ENCODE peak calls at places on chromosomes 16 and 17, in seven cellular contexts. T, X, R, K, N, M and D are unnamed samples.
A peak's percentile ranks its signal among the peaks of the same experiment; 100 is the strongest.

GRCh38 chr17:7439462-7440112 is at the start of gene FGF11:
- DNase-seq in T (no peak), X (no peak), R (no peak), K (no peak), N (no peak), M (no peak), D (no peak)

GRCh38 chr17:73625006-73625405 is 19.2 kb downstream of the SDK2 start:
- DNase-seq in T (no peak), X (no peak), R (no peak), K (peak; percentile 85), N (no peak), M (no peak), D (no peak)

GRCh38 chr17:75758131-75758905 is 6.7 kb downstream of the GALK1 start:
- DNase-seq in T (no peak), X (no peak), R (peak; percentile 73), K (no peak), N (no peak), M (no peak), D (no peak)

GRCh38 chr17:39174907-39175694 is 9.1 kb upstream of the ARL5C start:
- DNase-seq in T (peak; percentile 79), X (peak; percentile 70), R (peak; percentile 94), K (no peak), N (peak; percentile 87), M (peak; percentile 72), D (peak; percentile 65)

GRCh38 chr17:19331134-19331533 is 31.4 kb downstream of the B9D1 start:
- DNase-seq in T (no peak), X (peak; percentile 80), R (no peak), K (peak; percentile 41), N (no peak), M (no peak), D (no peak)

GRCh38 chr17:62101090-62101489 is 36.0 kb upstream of the MED13 start:
- DNase-seq in T (no peak), X (no peak), R (no peak), K (no peak), N (no peak), M (no peak), D (no peak)

GRCh38 chr16:77553130-77553529 is 118.3 kb upstream of the ADAMTS18 start:
- DNase-seq in T (no peak), X (no peak), R (no peak), K (no peak), N (no peak), M (no peak), D (no peak)

GRCh38 chr16:71499775-71500364 is 10.7 kb upstream of the ZNF19 start:
- DNase-seq in T (no peak), X (peak; percentile 75), R (no peak), K (no peak), N (peak; percentile 48), M (peak; percentile 36), D (peak; percentile 47)

GRCh38 chr17:39208136-39208535 is 8.1 kb downstream of the RPL19 start:
- DNase-seq in T (no peak), X (no peak), R (no peak), K (no peak), N (no peak), M (no peak), D (no peak)

GRCh38 chr17:27571563-27572129 is 59.3 kb upstream of the LGALS9 start:
- DNase-seq in T (no peak), X (no peak), R (no peak), K (no peak), N (no peak), M (no peak), D (no peak)
- H3K4me1 ChIP-seq in T (peaks cover 58% of the 10 kb centered on the region), X (no peaks in the 10 kb centered on the region), R (no peaks in the 10 kb centered on the region), K (no peaks in the 10 kb centered on the region), N (peaks cover 3% of the 10 kb centered on the region), M (peaks cover 4% of the 10 kb centered on the region), D (peaks cover 10% of the 10 kb centered on the region)

DNA sequence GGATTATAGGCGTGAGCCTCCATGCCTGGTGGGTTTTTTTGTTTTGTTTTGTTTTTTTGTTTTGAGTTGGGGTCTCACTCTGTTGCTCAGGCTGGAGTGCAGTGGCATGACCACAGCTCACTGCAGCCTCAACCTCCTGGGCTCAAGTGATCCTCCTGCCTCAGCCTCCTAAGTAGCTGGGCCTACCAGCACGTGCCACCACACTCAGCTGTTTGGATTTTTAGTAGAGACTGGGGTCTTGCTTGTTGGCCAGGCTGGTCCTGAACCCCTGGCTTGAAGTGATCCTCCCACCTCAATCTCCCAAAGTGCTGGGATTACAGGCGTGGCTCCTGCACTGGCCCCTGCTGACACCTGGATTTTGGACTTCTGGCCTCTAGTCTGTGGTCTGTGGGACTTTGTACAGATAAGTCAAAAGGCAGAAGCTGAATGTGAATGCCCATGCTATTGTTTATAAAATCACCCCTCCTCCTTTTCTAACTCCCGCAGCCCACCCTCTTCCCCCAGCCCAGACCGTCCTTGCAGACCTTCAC is 5.7 kb downstream of the SNAI3 start:
- DNase-seq in T (no peak), X (no peak), R (no peak), K (no peak), N (no peak), M (no peak), D (no peak)
- H3K27me3 ChIP-seq in T (peaks cover 66% of the 10 kb centered on the region), X (peaks cover 4% of the 10 kb centered on the region), R (no peaks in the 10 kb centered on the region), K (peaks cover 56% of the 10 kb centered on the region), N (peaks cover 11% of the 10 kb centered on the region), M (no peaks in the 10 kb centered on the region), D (no peaks in the 10 kb centered on the region)

GRCh38 chr16:29729116-29729521 is 16.7 kb downstream of the C16orf54 start:
- DNase-seq in T (no peak), X (peak; percentile 56), R (peak; percentile 11), K (no peak), N (peak; percentile 36), M (no peak), D (no peak)
- H3K4me1 ChIP-seq in T (no peaks in the 10 kb centered on the region), X (no peaks in the 10 kb centered on the region), R (no peaks in the 10 kb centered on the region), K (no peaks in the 10 kb centered on the region), N (no peaks in the 10 kb centered on the region), M (peaks cover 11% of the 10 kb centered on the region), D (peaks cover 9% of the 10 kb centered on the region)

DNA sequence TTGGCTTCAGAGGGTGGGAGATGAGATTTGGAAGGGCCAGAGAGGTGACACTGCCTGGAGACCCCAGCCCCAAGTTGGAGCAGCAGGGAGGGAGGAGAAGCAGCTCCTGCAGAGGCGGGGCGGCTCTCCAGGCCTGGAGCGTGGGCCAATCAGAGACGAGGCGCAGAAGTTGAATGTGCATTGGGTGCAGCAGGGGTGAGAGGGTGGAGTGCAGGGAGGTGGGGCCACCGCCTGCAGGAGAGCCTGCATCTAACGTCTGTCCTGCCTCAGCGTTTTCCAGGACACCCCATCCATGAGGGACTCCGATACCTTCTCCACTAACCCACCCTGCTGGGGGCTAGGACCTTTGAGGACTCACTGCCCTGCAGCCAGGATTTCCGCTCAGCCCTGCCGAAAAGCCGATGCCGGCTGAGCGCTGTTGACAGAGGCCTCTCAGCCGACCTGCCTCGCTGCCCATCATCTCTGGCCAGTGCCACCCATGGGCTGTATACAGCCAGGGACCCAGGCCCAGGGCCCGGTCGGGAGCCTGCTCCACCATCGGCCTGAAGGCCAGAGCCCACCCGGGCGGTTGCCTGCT is 146.2 kb downstream of the ENGASE start:
- DNase-seq in T (no peak), X (no peak), R (no peak), K (no peak), N (peak; percentile 53), M (no peak), D (no peak)
- H3K27me3 ChIP-seq in T (peaks cover 100% of the 10 kb centered on the region), X (peaks cover 6% of the 10 kb centered on the region), R (no peaks in the 10 kb centered on the region), K (peaks cover 46% of the 10 kb centered on the region), N (no peaks in the 10 kb centered on the region), M (peaks cover 4% of the 10 kb centered on the region), D (no peaks in the 10 kb centered on the region)

DNA sequence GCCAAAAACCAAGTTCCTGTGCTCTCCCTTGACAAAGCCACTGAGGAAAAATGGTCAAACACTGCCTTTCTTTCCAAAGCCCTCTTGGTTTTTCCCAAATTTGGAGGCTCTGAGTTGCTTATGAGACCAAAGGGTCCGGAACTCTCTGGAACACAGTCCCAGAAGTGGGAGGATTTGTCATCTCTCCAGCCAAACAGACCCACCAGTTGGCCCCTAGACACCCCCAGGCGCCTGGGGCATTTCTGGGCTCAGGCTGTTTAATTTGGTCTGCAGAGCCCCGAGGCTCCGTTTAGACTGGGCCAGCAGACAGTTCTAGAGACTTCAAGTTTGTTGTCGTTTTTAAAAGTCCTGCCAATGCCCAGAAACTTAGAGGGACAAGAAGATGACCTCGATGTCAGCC is 239.1 kb downstream of the SEC14L1 start:
- DNase-seq in T (no peak), X (no peak), R (no peak), K (no peak), N (no peak), M (no peak), D (no peak)
- H3K4me1 ChIP-seq in T (peaks cover 100% of the 10 kb centered on the region), X (peaks cover 71% of the 10 kb centered on the region), R (no peaks in the 10 kb centered on the region), K (peaks cover 3% of the 10 kb centered on the region), N (peaks cover 59% of the 10 kb centered on the region), M (peaks cover 97% of the 10 kb centered on the region), D (peaks cover 76% of the 10 kb centered on the region)

GRCh38 chr17:79500738-79501533 is 109.9 kb downstream of the RBFOX3 start:
- DNase-seq in T (no peak), X (no peak), R (no peak), K (no peak), N (no peak), M (no peak), D (no peak)
- H3K27me3 ChIP-seq in T (peaks cover 68% of the 10 kb centered on the region), X (no peaks in the 10 kb centered on the region), R (no peaks in the 10 kb centered on the region), K (no peaks in the 10 kb centered on the region), N (no peaks in the 10 kb centered on the region), M (no peaks in the 10 kb centered on the region), D (no peaks in the 10 kb centered on the region)